ENCODE peak calls at places on chromosomes 3 and 15, in nine cellular contexts. One of them, this sample, is unnamed.

GRCh38 chr15:67832965-67833503 is 6.8 kb downstream of the RNU6-1 start:
- DNase-seq in activated T-cell treated with anti-CD3 and anti-CD28 coated beads for 1 hour: no peak
- DNase-seq in tibial nerve: no peak
- DNase-seq in WTC11: peak
- DNase-seq in activated CD8-positive, alpha-beta memory T cell treated with anti-CD3 and anti-CD28 coated beads for 24 hours: peak
- DNase-seq in astrocyte of the hippocampus: peak
- DNase-seq in mesothelial cell of epicardium: no peak
- DNase-seq in GM12864: no peak
- DNase-seq in RCC 7860: no peak
- DNase-seq in this sample: no peak

GRCh38 chr15:71688509-71689094 is 121.8 kb upstream of the NR2E3 start:
- DNase-seq in activated T-cell treated with anti-CD3 and anti-CD28 coated beads for 1 hour: no peak
- DNase-seq in tibial nerve: no peak
- DNase-seq in WTC11: no peak
- DNase-seq in activated CD8-positive, alpha-beta memory T cell treated with anti-CD3 and anti-CD28 coated beads for 24 hours: no peak
- DNase-seq in astrocyte of the hippocampus: no peak
- DNase-seq in mesothelial cell of epicardium: no peak
- DNase-seq in GM12864: no peak
- DNase-seq in RCC 7860: no peak
- DNase-seq in this sample: no peak

GRCh38 chr3:149214702-149215101 is 6.9 kb downstream of the CP start:
- DNase-seq in activated T-cell treated with anti-CD3 and anti-CD28 coated beads for 1 hour: no peak
- DNase-seq in tibial nerve: no peak
- DNase-seq in WTC11: no peak
- DNase-seq in activated CD8-positive, alpha-beta memory T cell treated with anti-CD3 and anti-CD28 coated beads for 24 hours: no peak
- DNase-seq in astrocyte of the hippocampus: no peak
- DNase-seq in mesothelial cell of epicardium: no peak
- DNase-seq in GM12864: no peak
- DNase-seq in RCC 7860: no peak
- DNase-seq in this sample: no peak

GRCh38 chr15:99251436-99251821 is at the start of gene LRRC28:
- DNase-seq in activated T-cell treated with anti-CD3 and anti-CD28 coated beads for 1 hour: no peak
- DNase-seq in tibial nerve: no peak
- DNase-seq in WTC11: no peak
- DNase-seq in activated CD8-positive, alpha-beta memory T cell treated with anti-CD3 and anti-CD28 coated beads for 24 hours: no peak
- DNase-seq in astrocyte of the hippocampus: no peak
- DNase-seq in mesothelial cell of epicardium: no peak
- DNase-seq in GM12864: no peak
- DNase-seq in RCC 7860: no peak
- DNase-seq in this sample: no peak

GRCh38 chr15:61155741-61156700 is 73.1 kb downstream of the RORA start:
- DNase-seq in activated T-cell treated with anti-CD3 and anti-CD28 coated beads for 1 hour: no peak
- DNase-seq in tibial nerve: peak
- DNase-seq in WTC11: no peak
- DNase-seq in activated CD8-positive, alpha-beta memory T cell treated with anti-CD3 and anti-CD28 coated beads for 24 hours: no peak
- DNase-seq in astrocyte of the hippocampus: peak
- DNase-seq in mesothelial cell of epicardium: no peak
- DNase-seq in GM12864: no peak
- DNase-seq in RCC 7860: no peak
- DNase-seq in this sample: no peak

GRCh38 chr3:113441051-113441770 is at the start of gene CFAP44:
- DNase-seq in activated T-cell treated with anti-CD3 and anti-CD28 coated beads for 1 hour: peak
- DNase-seq in tibial nerve: peak
- DNase-seq in WTC11: peak
- DNase-seq in activated CD8-positive, alpha-beta memory T cell treated with anti-CD3 and anti-CD28 coated beads for 24 hours: peak
- DNase-seq in astrocyte of the hippocampus: peak
- DNase-seq in mesothelial cell of epicardium: peak
- DNase-seq in GM12864: no peak
- DNase-seq in RCC 7860: no peak
- DNase-seq in this sample: peak

GRCh38 chr3:168267179-168267578 is 171.5 kb upstream of the GOLIM4 start:
- DNase-seq in activated T-cell treated with anti-CD3 and anti-CD28 coated beads for 1 hour: no peak
- DNase-seq in tibial nerve: no peak
- DNase-seq in WTC11: no peak
- DNase-seq in activated CD8-positive, alpha-beta memory T cell treated with anti-CD3 and anti-CD28 coated beads for 24 hours: no peak
- DNase-seq in astrocyte of the hippocampus: no peak
- DNase-seq in mesothelial cell of epicardium: no peak
- DNase-seq in GM12864: no peak
- DNase-seq in RCC 7860: no peak
- DNase-seq in this sample: no peak

GRCh38 chr3:54374214-54374855 is 252.0 kb downstream of the CACNA2D3 start:
- DNase-seq in activated T-cell treated with anti-CD3 and anti-CD28 coated beads for 1 hour: no peak
- DNase-seq in tibial nerve: no peak
- DNase-seq in WTC11: peak
- DNase-seq in activated CD8-positive, alpha-beta memory T cell treated with anti-CD3 and anti-CD28 coated beads for 24 hours: no peak
- DNase-seq in astrocyte of the hippocampus: no peak
- DNase-seq in mesothelial cell of epicardium: no peak
- DNase-seq in GM12864: no peak
- DNase-seq in RCC 7860: no peak
- DNase-seq in this sample: no peak

GRCh38 chr3:130997291-130997690 is 29.3 kb downstream of the ASTE1 start:
- DNase-seq in activated T-cell treated with anti-CD3 and anti-CD28 coated beads for 1 hour: no peak
- DNase-seq in tibial nerve: no peak
- DNase-seq in WTC11: no peak
- DNase-seq in activated CD8-positive, alpha-beta memory T cell treated with anti-CD3 and anti-CD28 coated beads for 24 hours: no peak
- DNase-seq in astrocyte of the hippocampus: no peak
- DNase-seq in mesothelial cell of epicardium: no peak
- DNase-seq in GM12864: no peak
- DNase-seq in RCC 7860: no peak
- DNase-seq in this sample: no peak

GRCh38 chr3:61926913-61927312 is 365.5 kb downstream of the PTPRG start:
- DNase-seq in activated T-cell treated with anti-CD3 and anti-CD28 coated beads for 1 hour: no peak
- DNase-seq in tibial nerve: no peak
- DNase-seq in WTC11: no peak
- DNase-seq in activated CD8-positive, alpha-beta memory T cell treated with anti-CD3 and anti-CD28 coated beads for 24 hours: no peak
- DNase-seq in astrocyte of the hippocampus: no peak
- DNase-seq in mesothelial cell of epicardium: no peak
- DNase-seq in GM12864: no peak
- DNase-seq in RCC 7860: no peak
- DNase-seq in this sample: no peak

GRCh38 chr3:193014961-193015360 is 97.3 kb upstream of the MB21D2 start:
- DNase-seq in activated T-cell treated with anti-CD3 and anti-CD28 coated beads for 1 hour: no peak
- DNase-seq in tibial nerve: no peak
- DNase-seq in WTC11: no peak
- DNase-seq in activated CD8-positive, alpha-beta memory T cell treated with anti-CD3 and anti-CD28 coated beads for 24 hours: no peak
- DNase-seq in astrocyte of the hippocampus: no peak
- DNase-seq in mesothelial cell of epicardium: no peak
- DNase-seq in GM12864: no peak
- DNase-seq in RCC 7860: no peak
- DNase-seq in this sample: no peak

GRCh38 chr3:171690291-171690690 is 120.0 kb downstream of the PLD1 start:
- DNase-seq in activated T-cell treated with anti-CD3 and anti-CD28 coated beads for 1 hour: no peak
- DNase-seq in tibial nerve: no peak
- DNase-seq in WTC11: no peak
- DNase-seq in activated CD8-positive, alpha-beta memory T cell treated with anti-CD3 and anti-CD28 coated beads for 24 hours: no peak
- DNase-seq in astrocyte of the hippocampus: no peak
- DNase-seq in mesothelial cell of epicardium: no peak
- DNase-seq in GM12864: no peak
- DNase-seq in RCC 7860: no peak
- DNase-seq in this sample: no peak

GRCh38 chr3:189233225-189233858 is 61.6 kb downstream of the TPRG1 start:
- DNase-seq in activated T-cell treated with anti-CD3 and anti-CD28 coated beads for 1 hour: no peak
- DNase-seq in tibial nerve: peak
- DNase-seq in WTC11: peak
- DNase-seq in activated CD8-positive, alpha-beta memory T cell treated with anti-CD3 and anti-CD28 coated beads for 24 hours: no peak
- DNase-seq in astrocyte of the hippocampus: peak
- DNase-seq in mesothelial cell of epicardium: peak
- DNase-seq in GM12864: no peak
- DNase-seq in RCC 7860: peak
- DNase-seq in this sample: no peak

GRCh38 chr3:43210049-43211027 is 76.0 kb upstream of the SNRK start:
- DNase-seq in activated T-cell treated with anti-CD3 and anti-CD28 coated beads for 1 hour: no peak
- DNase-seq in tibial nerve: no peak
- DNase-seq in WTC11: no peak
- DNase-seq in activated CD8-positive, alpha-beta memory T cell treated with anti-CD3 and anti-CD28 coated beads for 24 hours: no peak
- DNase-seq in astrocyte of the hippocampus: no peak
- DNase-seq in mesothelial cell of epicardium: no peak
- DNase-seq in GM12864: no peak
- DNase-seq in RCC 7860: no peak
- DNase-seq in this sample: no peak